ENCODE peak calls at places on chromosomes 13 and 19, in four cellular contexts. L, O, H and U are unnamed samples.

GRCh38 chr19:29248332-29248844 is 35.4 kb upstream of the UQCRFS1 start:
- DNase-seq in L (peak; percentile 35), O (no peak), H (no peak), U (no peak)

GRCh38 chr19:41407271-41407670 is 9.7 kb downstream of the BCKDHA start:
- DNase-seq in L (peak; percentile 67), O (no peak), H (no peak), U (peak; percentile 67)

GRCh38 chr19:8473652-8474476 is 28.6 kb downstream of the PRAM1 start:
- DNase-seq in L (no peak), O (no peak), H (no peak), U (no peak)

GRCh38 chr13:23025848-23026608 is 154.8 kb upstream of the SGCG start:
- DNase-seq in L (no peak), O (no peak), H (no peak), U (peak; percentile 49)

GRCh38 chr13:20121154-20121515 is 39.7 kb downstream of the GJA3 start:
- DNase-seq in L (no peak), O (no peak), H (no peak), U (no peak)

GRCh38 chr19:35755550-35756371 is 1.1 kb downstream of the HSPB6 start:
- DNase-seq in L (peak; percentile 39), O (peak; percentile 55), H (no peak), U (no peak)

GRCh38 chr19:17933414-17934129 is 757 bp downstream of the CCDC124 start:
- DNase-seq in L (no peak), O (peak; percentile 42), H (no peak), U (no peak)

GRCh38 chr19:17436094-17436873 is 12.2 kb downstream of the TMEM221 start:
- DNase-seq in L (no peak), O (no peak), H (no peak), U (no peak)

GRCh38 chr19:48283908-48284307 is 14.0 kb downstream of the ZNF114 start:
- DNase-seq in L (no peak), O (peak; percentile 97), H (no peak), U (peak; percentile 31)

GRCh38 chr19:18735752-18736151 is 52.3 kb downstream of the CRTC1 start:
- DNase-seq in L (no peak), O (no peak), H (no peak), U (no peak)

GRCh38 chr13:113049521-113049941 is 56.1 kb upstream of the F7 start:
- DNase-seq in L (no peak), O (no peak), H (no peak), U (no peak)

GRCh38 chr13:33639640-33640080 is 178.3 kb upstream of the RFC3 start:
- DNase-seq in L (no peak), O (no peak), H (no peak), U (no peak)

GRCh38 chr19:47142779-47143178 is 12.1 kb downstream of the SAE1 start:
- DNase-seq in L (no peak), O (no peak), H (no peak), U (no peak)

GRCh38 chr13:109318945-109319590 is 467.3 kb downstream of the IRS2 start:
- DNase-seq in L (no peak), O (no peak), H (no peak), U (no peak)
- H2AK5ac ChIP-seq in L (no peak overlapping the region), O (no peak overlapping the region), H (no peak overlapping the region), U (no peak overlapping the region)

GRCh38 chr13:39419068-39419467 is 183.9 kb downstream of the LHFPL6 start:
- DNase-seq in L (no peak), O (no peak), H (no peak), U (no peak)

GRCh38 chr13:39418424-39418823 is 184.6 kb downstream of the LHFPL6 start:
- DNase-seq in L (no peak), O (no peak), H (no peak), U (no peak)

GRCh38 chr13:39415403-39415802 is 187.6 kb downstream of the LHFPL6 start:
- DNase-seq in L (peak; percentile 50), O (peak; percentile 43), H (no peak), U (peak; percentile 57)

GRCh38 chr13:39417643-39418042 is 185.3 kb downstream of the LHFPL6 start:
- DNase-seq in L (peak; percentile 49), O (peak; percentile 72), H (peak; percentile 54), U (peak; percentile 96)

DNA sequence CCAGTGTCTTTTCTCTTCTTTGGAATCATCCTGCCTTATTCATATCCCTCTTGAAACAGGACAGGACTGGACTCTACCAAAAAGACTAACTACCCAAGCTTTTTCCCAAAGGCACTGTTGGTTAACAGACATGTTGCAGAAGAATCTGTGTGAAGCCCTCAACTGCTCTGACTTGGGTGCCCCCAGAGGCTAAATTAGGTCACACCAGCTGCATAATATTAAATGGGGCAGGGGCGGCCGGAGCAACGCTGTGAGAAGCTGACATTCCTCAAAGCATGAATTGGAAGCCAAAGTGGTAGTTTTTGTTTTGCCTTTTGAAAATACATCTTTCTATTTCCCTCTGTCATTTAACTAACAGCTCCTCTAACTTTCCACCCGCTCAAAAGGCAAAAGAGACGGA is 185.9 kb downstream of the LHFPL6 start:
- DNase-seq in L (peak; percentile 45), O (no peak), H (no peak), U (peak; percentile 84)
- H4K5ac ChIP-seq in L (no peak overlapping the region), O (no peak overlapping the region), H (no peak overlapping the region), U (no peak overlapping the region)

DNA sequence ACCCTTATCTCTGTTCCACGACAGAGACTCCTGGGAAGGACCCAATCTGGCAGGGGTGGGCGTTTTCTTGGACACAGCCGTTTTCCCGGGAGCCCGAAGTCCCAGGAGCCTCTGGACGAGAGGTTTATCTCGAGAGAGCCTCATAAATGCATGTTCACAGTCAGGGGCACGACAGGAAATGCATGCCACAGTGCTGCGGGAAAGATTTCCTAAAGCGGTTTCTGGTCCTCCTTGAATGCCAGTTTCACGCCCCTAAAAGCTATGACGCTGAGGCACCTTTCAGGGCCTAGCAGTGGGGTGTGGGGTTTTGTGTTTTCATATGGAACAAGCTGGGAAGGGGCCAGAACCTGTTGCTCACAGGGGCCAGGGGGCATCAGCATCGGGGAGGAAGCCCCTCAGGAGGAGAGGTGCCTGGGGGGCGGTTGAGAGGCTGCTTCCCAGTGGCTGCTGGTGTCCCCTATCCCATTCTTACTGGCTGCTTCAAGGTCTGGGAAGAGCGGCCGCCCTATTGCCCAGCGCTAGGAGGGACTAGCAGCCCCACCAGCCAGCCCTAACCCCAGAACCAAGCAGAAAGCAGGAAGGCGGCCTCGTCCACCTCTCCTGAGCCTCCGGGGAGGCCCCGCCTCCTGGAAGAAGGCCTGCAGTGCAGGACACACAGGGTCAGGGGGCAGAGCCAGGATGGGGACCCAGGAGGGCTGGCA is 157.0 kb downstream of the KDM4B start:
- DNase-seq in L (peak; percentile 81), O (peak; percentile 4), H (peak; percentile 67), U (peak; percentile 95)
- H3K9ac ChIP-seq in L (no peak overlapping the region), O (no peak overlapping the region), H (no peak overlapping the region), U (no peak overlapping the region)

GRCh38 chr13:110227416-110227815 is 79.5 kb downstream of the COL4A1 start:
- DNase-seq in L (no peak), O (no peak), H (no peak), U (no peak)

GRCh38 chr13:110228936-110229904 is 77.7 kb downstream of the COL4A1 start:
- DNase-seq in L (no peak), O (no peak), H (no peak), U (no peak)

GRCh38 chr13:110229905-110230563 is 76.9 kb downstream of the COL4A1 start:
- DNase-seq in L (no peak), O (no peak), H (no peak), U (no peak)

GRCh38 chr13:110226051-110226562 is 80.8 kb downstream of the COL4A1 start:
- DNase-seq in L (no peak), O (peak; percentile 64), H (no peak), U (peak; percentile 78)

DNA sequence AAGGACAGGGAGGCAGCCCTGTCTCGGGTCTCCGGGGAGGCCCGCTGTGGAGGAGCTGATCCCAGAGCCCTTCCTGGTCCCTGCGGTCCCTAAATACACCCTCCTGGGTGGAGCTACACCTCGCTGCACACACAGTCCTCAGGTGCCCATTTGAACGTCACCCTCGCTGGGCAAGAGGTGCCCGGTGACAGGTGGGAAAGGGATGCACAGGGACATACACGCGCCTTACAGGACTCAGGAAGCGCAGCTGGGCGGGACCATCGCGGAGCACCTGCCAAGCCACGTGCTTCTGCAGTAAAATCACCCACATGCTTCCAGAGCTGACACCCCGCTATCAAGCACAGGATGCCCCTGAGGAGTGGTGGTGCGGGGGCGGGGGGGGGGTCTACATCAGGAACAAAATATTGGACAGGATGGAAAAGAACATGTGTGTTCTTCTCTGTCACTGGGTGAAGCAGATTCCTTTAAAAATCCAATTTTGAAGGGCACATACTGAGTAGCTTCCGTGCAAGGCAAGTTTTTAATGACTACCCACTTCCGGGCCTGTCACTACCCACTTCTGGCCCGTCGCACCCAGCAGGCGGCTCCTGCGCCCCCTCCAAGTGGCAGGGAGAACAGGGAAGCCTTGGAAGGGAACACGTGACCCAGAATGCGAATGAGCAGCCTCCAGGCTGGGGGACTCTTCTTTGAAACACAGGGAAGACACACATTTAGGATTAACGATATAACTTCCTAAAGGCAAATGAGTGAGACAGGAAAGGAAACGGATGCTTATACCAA is 78.9 kb downstream of the COL4A1 start:
- DNase-seq in L (no peak), O (no peak), H (no peak), U (no peak)
- H2AK5ac ChIP-seq in L (no peak overlapping the region), O (peak overlapping the region; percentile 39), H (no peak overlapping the region), U (no peak overlapping the region)

DNA sequence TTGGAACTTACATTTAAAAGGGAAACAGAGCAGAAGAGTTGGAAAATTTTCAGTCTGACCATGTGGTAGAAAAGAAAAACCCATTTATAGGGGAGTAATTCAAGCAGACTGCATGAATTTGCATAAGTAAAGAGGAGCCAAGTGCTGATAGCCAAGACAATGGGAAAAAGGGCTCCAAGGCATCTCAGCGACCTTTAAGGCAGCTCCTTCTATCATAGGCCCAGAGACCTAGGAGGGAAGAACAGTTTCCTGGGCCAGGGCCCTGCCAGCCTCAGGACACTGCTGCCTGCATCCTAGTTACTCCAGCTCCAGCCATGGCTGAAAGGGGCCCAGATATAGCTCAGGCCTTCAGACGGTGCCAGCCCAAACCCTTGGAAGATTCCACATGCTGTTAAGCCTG is 7.5 kb downstream of the DNAJC3 start:
- DNase-seq in L (peak; percentile 55), O (no peak), H (no peak), U (peak; percentile 71)
- H4K5ac ChIP-seq in L (no peak overlapping the region), O (no peak overlapping the region), H (no peak overlapping the region), U (no peak overlapping the region)

GRCh38 chr13:97111705-97112104 is 110.4 kb upstream of the MBNL2 start:
- DNase-seq in L (no peak), O (no peak), H (no peak), U (no peak)

GRCh38 chr13:97108535-97108910 is 113.6 kb upstream of the MBNL2 start:
- DNase-seq in L (no peak), O (peak; percentile 49), H (no peak), U (no peak)

GRCh38 chr13:97107815-97108534 is 113.7 kb upstream of the OXGR1 start:
- DNase-seq in L (no peak), O (peak; percentile 10), H (no peak), U (no peak)

GRCh38 chr13:97109841-97110492 is 112.2 kb upstream of the MBNL2 start:
- DNase-seq in L (peak; percentile 81), O (peak; percentile 85), H (peak; percentile 92), U (peak; percentile 78)

GRCh38 chr13:97109256-97109655 is 112.9 kb upstream of the MBNL2 start:
- DNase-seq in L (no peak), O (no peak), H (no peak), U (no peak)
- H3K9ac ChIP-seq in L (no peak overlapping the region), O (no peak overlapping the region), H (no peak overlapping the region), U (no peak overlapping the region)

DNA sequence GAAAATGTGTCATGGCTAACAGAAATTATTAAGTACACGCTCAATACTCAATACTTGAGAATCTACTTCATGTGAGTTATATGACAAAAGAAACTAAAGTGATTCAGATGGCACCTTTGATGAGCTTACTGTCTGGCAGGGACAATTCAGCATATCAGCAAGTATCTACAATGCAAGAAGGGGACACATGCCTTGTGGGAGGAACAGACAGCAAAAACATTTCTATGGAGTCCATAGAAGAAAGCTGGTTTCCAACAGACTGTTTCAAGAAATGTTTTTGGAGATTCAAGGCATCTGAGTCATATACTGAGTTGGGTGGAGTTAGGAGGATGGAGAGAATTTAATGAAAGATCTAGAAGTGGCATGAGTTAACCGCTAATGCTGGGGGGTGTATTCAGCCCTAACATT is 54.7 kb downstream of the MBNL2 start:
- DNase-seq in L (no peak), O (no peak), H (no peak), U (no peak)
- H2AK5ac ChIP-seq in L (no peak overlapping the region), O (peak overlapping the region; percentile 82), H (no peak overlapping the region), U (no peak overlapping the region)